ENCODE peak calls at places on chromosomes 1 and 21, in eight cellular contexts. N, E, U, J, G, L, R and B are unnamed samples.

GRCh38 chr1:14320518-14320917 is 278.0 kb upstream of the KAZN start:
- DNase-seq in N (no peak), E (no peak), U (no peak), J (peak; percentile 29), G (no peak), L (no peak), R (no peak), B (no peak)

GRCh38 chr1:174036204-174036603 is 14.0 kb upstream of the RC3H1 start:
- DNase-seq in N (no peak), E (no peak), U (no peak), J (no peak), G (no peak), L (no peak), R (no peak), B (no peak)

GRCh38 chr1:83822206-83822605 is 176.7 kb downstream of the TTLL7 start:
- DNase-seq in N (no peak), E (no peak), U (no peak), J (no peak), G (no peak), L (no peak), R (peak; percentile 46), B (no peak)

GRCh38 chr1:170397061-170397460 is 134.9 kb upstream of the GORAB start:
- DNase-seq in N (no peak), E (no peak), U (no peak), J (no peak), G (no peak), L (no peak), R (no peak), B (no peak)

GRCh38 chr1:162019006-162019405 is 4.7 kb downstream of the OLFML2B start:
- DNase-seq in N (no peak), E (no peak), U (no peak), J (peak; percentile 83), G (no peak), L (no peak), R (peak; percentile 69), B (no peak)

GRCh38 chr21:34956416-34957316 is 92.4 kb downstream of the RUNX1 start:
- DNase-seq in N (no peak), E (no peak), U (no peak), J (no peak), G (no peak), L (no peak), R (no peak), B (no peak)

GRCh38 chr1:53348491-53349368 is 20.9 kb upstream of the LRP8 start:
- DNase-seq in N (no peak), E (no peak), U (no peak), J (no peak), G (no peak), L (no peak), R (no peak), B (no peak)

GRCh38 chr1:102732927-102733326 is 375.4 kb downstream of the COL11A1 start:
- DNase-seq in N (no peak), E (no peak), U (no peak), J (peak; percentile 3), G (no peak), L (no peak), R (no peak), B (no peak)

GRCh38 chr1:25174730-25175612 is 57.3 kb downstream of the SYF2 start:
- DNase-seq in N (no peak), E (no peak), U (no peak), J (no peak), G (no peak), L (no peak), R (no peak), B (no peak)

GRCh38 chr1:13941315-13941714 is 241.3 kb downstream of the PRDM2 start:
- DNase-seq in N (no peak), E (no peak), U (no peak), J (no peak), G (no peak), L (no peak), R (no peak), B (no peak)

GRCh38 chr1:14345925-14346550 is 252.4 kb upstream of the KAZN start:
- DNase-seq in N (no peak), E (no peak), U (no peak), J (no peak), G (no peak), L (no peak), R (no peak), B (no peak)

GRCh38 chr1:186930248-186930647 is 101.5 kb downstream of the PLA2G4A start:
- DNase-seq in N (no peak), E (no peak), U (no peak), J (no peak), G (no peak), L (no peak), R (peak; percentile 10), B (no peak)

GRCh38 chr1:37763791-37764741 is 854 bp downstream of the EPHA10 start:
- DNase-seq in N (no peak), E (peak; percentile 84), U (peak; percentile 81), J (peak; percentile 58), G (peak; percentile 32), L (no peak), R (no peak), B (peak; percentile 84)

GRCh38 chr21:36093512-36093911 is 23.7 kb downstream of the CBR1 start:
- DNase-seq in N (no peak), E (no peak), U (no peak), J (no peak), G (no peak), L (no peak), R (no peak), B (no peak)

GRCh38 chr1:3774503-3775247 is 2.1 kb downstream of the SMIM1 start:
- DNase-seq in N (no peak), E (no peak), U (no peak), J (peak; percentile 51), G (no peak), L (no peak), R (no peak), B (no peak)

GRCh38 chr1:3921786-3922185 is 21.7 kb upstream of the C1orf174 start:
- DNase-seq in N (no peak), E (no peak), U (no peak), J (no peak), G (no peak), L (no peak), R (no peak), B (no peak)

GRCh38 chr21:33308586-33309490 is 15.9 kb upstream of the IFNAR1 start:
- DNase-seq in N (no peak), E (no peak), U (no peak), J (peak; percentile 61), G (no peak), L (no peak), R (no peak), B (peak; percentile 38)
- TF ChIP-seq CTCF in N (no peak), E (no peak), U (no peak), J (peak; percentile 21), G (no peak), L (no peak), R (peak; percentile 18), B (no peak)

GRCh38 chr1:100277866-100278265 is 11.8 kb downstream of the RTCA start:
- DNase-seq in N (no peak), E (no peak), U (no peak), J (no peak), G (peak; percentile 32), L (no peak), R (no peak), B (no peak)
- TF ChIP-seq CTCF in N (no peak), E (no peak), U (no peak), J (no peak), G (no peak), L (no peak), R (no peak), B (no peak)

DNA sequence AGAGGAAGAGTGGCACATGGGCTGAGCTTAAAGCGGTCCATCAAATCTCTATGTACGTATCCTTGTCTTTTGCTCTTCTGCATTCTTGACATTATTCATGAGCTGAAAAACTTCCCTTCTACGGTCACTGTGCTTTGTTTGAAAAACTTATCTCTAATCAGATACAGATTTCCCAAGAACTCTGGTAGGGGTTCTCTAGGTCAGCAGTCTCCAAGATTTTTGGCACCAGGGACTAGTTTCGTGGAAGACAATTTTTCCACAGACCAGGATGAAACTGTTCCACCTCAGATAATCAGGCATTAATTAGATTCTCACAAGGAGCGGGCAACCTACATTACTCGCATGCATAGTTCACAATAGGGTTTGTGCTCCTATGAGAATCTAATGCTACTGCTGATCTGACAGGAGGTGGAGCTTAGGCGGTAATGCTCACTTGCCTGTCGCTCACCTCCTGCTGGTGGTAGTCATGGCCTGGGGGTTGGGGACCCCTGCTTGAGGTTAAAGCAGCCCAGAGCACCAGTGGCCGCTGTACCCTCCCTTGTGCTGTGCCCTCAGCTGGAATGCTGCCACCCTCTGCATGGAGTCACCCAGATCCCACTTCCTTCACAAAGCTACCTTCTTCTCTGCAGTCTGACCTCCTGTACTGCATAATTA is 30.7 kb downstream of the AK2 start:
- DNase-seq in N (no peak), E (no peak), U (no peak), J (peak; percentile 62), G (no peak), L (no peak), R (no peak), B (no peak)
- TF ChIP-seq CTCF in N (no peak), E (no peak), U (no peak), J (no peak), G (no peak), L (no peak), R (no peak), B (no peak)

DNA sequence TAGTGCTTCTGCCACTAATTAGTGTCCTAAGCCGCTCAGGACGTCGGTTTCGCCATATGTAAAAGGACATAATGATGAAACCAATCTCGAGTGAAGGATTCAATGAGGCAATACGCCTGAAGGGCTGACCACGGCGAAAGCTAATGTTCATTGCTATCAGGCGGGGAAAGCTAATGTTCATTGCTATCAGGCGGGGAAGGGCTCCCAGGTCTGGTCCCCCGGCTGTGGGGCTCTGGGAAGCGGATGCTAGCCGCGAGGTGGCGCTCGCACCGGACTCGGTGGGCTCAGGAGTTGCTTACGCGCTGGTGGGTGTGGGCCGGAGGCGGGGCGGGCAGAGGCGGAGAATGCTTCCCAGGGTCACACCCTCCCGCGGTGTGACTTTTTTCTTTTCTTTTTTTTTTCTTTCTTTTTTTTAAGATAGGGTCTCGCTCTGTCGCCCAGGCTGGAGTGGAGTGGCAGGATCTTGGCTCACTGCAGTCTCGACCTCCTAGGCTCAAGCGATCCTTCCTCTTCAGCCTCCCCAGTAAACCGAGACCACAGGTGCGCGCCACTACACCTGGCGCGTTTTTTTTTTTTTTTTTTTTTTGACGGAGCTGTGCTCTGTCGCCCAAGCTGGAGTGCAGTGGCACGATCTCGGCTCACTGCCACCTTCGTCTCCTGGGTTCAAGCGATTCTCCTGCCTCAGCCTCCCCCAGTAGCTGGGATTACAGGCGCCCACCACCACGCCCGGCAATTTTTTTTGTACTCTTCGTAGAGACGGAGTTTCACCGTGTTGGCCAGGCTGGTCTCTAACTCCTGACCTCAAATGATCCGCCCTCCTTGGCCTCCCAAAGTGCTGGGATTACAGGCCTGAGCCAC is 1.1 kb upstream of the PEAR1 start:
- DNase-seq in N (peak; percentile 89), E (peak; percentile 99), U (peak; percentile 98), J (peak; percentile 96), G (peak; percentile 86), L (no peak), R (peak; percentile 80), B (peak; percentile 90)
- TF ChIP-seq CTCF in N (peak; percentile 93), E (peak; percentile 65), U (peak; percentile 92), J (peak; percentile 89), G (peak; percentile 61), L (peak; percentile 95), R (peak; percentile 94), B (peak; percentile 84)

DNA sequence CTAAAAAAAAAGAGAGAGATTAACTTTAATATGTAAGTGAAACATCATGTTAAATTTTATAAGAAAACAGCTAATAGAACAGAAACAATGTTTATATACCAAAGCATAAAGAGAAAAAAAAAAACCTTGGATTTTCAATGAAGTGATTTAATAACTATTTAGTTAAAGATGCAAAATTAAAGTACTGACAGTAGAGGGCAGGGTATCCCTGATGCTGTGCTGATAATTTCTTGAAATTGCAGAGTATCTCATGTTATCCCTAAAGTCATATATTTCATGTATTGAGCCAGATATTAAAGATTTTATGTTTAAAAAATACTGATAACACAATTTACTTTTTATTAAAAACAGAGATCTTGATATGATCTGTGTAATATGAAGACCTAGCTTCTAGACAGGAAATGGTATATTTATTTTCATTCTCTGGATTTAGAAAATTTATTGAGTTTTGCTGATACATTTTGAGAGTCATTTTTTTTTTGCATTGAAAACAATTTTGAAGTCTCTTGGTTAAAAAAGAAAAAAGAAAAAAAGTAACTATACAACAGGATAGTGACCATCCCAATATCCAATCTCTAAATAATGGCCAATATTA is 273.2 kb downstream of the USP25 start:
- DNase-seq in N (no peak), E (no peak), U (no peak), J (peak; percentile 52), G (no peak), L (no peak), R (peak; percentile 25), B (no peak)
- TF ChIP-seq CTCF in N (peak; percentile 51), E (peak; percentile 41), U (peak; percentile 61), J (peak; percentile 45), G (no peak), L (no peak), R (peak; percentile 83), B (no peak)